ENCODE peak calls at places on chromosome 5, in nine cellular contexts. D is heart left ventricle, L is mesothelial cell of epicardium, O is AG10803, X is glutamatergic neuron, F is AG04450, A is PC-3, P is GM13976, Y is astrocyte. H is an unnamed sample.

GRCh38 chr5:164498393-164498792 is 993.0 kb downstream of the MAT2B start:
- DNase-seq in D (no peak), L (no peak), O (no peak), X (no peak), F (no peak), A (no peak), P (no peak), Y (no peak), H (no peak)

GRCh38 chr5:135221696-135222095 is 177.3 kb downstream of the MACROH2A1 start:
- DNase-seq in D (no peak), L (peak; percentile 13), O (no peak), X (peak; percentile 2), F (no peak), A (no peak), P (no peak), Y (no peak), H (no peak)

GRCh38 chr5:109225695-109226094 is 184.1 kb downstream of the PJA2 start:
- DNase-seq in D (no peak), L (no peak), O (no peak), X (no peak), F (no peak), A (no peak), P (no peak), Y (no peak), H (no peak)

GRCh38 chr5:95908799-95909198 is 52.9 kb downstream of the ELL2 start:
- DNase-seq in D (no peak), L (no peak), O (no peak), X (no peak), F (no peak), A (peak; percentile 61), P (no peak), Y (no peak), H (no peak)

GRCh38 chr5:139767960-139768359 is 27.6 kb upstream of the PSD2 start:
- DNase-seq in D (peak; percentile 49), L (no peak), O (no peak), X (no peak), F (no peak), A (no peak), P (no peak), Y (no peak), H (no peak)

GRCh38 chr5:78076351-78076750 is 218.1 kb downstream of the AP3B1 start:
- DNase-seq in D (no peak), L (no peak), O (no peak), X (no peak), F (no peak), A (no peak), P (no peak), Y (peak; percentile 2), H (no peak)

GRCh38 chr5:155402927-155403645 is 389.5 kb downstream of the KIF4B start:
- DNase-seq in D (no peak), L (no peak), O (no peak), X (no peak), F (no peak), A (no peak), P (no peak), Y (no peak), H (no peak)

GRCh38 chr5:56815657-56816545 is 552 bp downstream of the MAP3K1 start:
- DNase-seq in D (peak; percentile 41), L (peak; percentile 56), O (peak; percentile 40), X (peak; percentile 62), F (no peak), A (no peak), P (peak; percentile 63), Y (peak; percentile 25), H (no peak)

GRCh38 chr5:66518753-66519152 is 77.4 kb upstream of the MAST4 start:
- DNase-seq in D (no peak), L (no peak), O (no peak), X (no peak), F (no peak), A (no peak), P (no peak), Y (peak; percentile 51), H (peak; percentile 54)

GRCh38 chr5:147748590-147748989 is 33.9 kb downstream of the JAKMIP2 start:
- DNase-seq in D (no peak), L (no peak), O (no peak), X (no peak), F (no peak), A (no peak), P (no peak), Y (no peak), H (no peak)

GRCh38 chr5:143244000-143244736 is 159.3 kb downstream of the NR3C1 start:
- DNase-seq in D (peak; percentile 67), L (no peak), O (peak; percentile 99), X (no peak), F (peak; percentile 92), A (peak; percentile 95), P (no peak), Y (peak; percentile 98), H (peak; percentile 82)

DNA sequence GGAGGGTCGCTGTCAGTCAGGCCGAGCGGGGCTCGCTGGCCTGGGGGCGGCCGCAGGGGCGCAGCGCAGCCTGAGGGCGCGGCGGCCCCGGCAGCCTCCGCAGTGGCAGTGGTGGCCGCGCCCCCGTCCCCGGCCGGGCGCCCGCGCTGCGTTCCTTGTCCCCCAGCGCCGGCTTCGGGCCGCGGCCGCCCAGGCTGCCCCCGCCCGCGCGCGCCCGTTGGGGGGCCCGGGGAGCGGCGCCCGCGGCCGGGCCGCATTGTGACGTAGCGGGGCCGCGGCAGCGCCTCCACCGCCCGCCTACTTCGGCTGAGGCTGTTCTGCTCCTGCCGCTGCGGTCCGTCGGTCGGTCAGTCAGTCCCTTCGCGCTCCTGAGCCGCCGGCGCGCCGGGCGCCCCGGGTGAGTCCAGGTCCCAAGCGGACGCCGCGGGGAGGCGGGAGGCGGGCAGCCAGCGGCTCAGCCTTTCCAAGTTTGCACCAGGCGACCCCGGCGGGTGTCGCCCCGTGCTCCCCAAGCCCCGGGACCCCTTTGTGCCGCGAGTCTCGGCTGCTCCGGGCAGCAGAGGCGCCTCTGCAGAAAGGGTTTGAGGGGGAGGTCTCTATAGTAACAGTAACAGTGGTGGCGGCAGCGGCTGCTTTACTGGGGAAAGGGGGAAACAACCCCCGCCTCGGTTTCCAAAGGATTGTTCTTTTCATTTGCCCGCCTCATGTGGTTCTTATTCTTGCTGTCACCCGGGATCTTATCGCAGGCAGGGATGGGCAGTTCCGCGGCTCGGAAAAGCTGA is at the start of gene SNCAIP:
- DNase-seq in D (peak; percentile 54), L (peak; percentile 72), O (peak; percentile 41), X (peak; percentile 66), F (no peak), A (peak; percentile 5), P (peak; percentile 69), Y (peak; percentile 43), H (no peak)
- TF ChIP-seq CTCF in D (no peak), L (no peak), O (no peak), X (no peak), F (no peak), A (no peak), P (no peak), Y (no peak), H (no peak)

DNA sequence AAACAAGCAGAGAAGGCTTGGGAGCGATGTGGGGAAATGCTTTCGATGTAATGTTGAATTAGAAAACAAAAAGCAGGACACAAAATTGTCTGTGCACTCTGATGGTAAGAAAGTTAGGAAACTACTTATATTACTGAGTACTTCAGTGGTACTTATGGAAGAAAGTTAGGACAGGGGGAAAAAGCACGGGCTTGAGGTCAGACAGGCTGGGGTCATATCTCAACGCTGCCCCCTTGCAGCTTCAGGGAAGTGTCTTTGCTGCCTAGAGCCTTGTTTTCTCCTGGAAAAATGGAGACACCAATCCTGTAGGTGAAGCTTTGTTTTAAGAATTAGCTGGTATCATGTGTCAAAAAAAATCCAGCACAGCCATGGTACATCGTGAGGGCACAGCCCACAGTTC is 23.0 kb downstream of the NEURL1B start:
- DNase-seq in D (no peak), L (no peak), O (no peak), X (no peak), F (no peak), A (no peak), P (no peak), Y (no peak), H (no peak)
- TF ChIP-seq CTCF in D (no peak), L (no peak), O (no peak), X (no peak), F (no peak), A (no peak), P (no peak), Y (no peak), H (no peak)

GRCh38 chr5:24110019-24110615 is 534.7 kb downstream of the CDH10 start:
- DNase-seq in D (no peak), L (no peak), O (peak; percentile 0), X (no peak), F (no peak), A (peak; percentile 72), P (peak; percentile 5), Y (peak; percentile 1), H (peak; percentile 10)
- TF ChIP-seq CTCF in D (peak; percentile 46), L (no peak), O (peak; percentile 48), X (peak; percentile 37), F (no peak), A (peak; percentile 94), P (peak; percentile 7), Y (peak; percentile 32), H (peak; percentile 78)

GRCh38 chr5:119743927-119744326 is 114.6 kb downstream of the FAM170A start:
- DNase-seq in D (no peak), L (no peak), O (peak; percentile 3), X (no peak), F (no peak), A (peak; percentile 65), P (peak; percentile 63), Y (no peak), H (no peak)
- TF ChIP-seq CTCF in D (peak; percentile 10), L (peak; percentile 35), O (no peak), X (peak; percentile 72), F (peak; percentile 17), A (peak; percentile 70), P (peak; percentile 48), Y (peak; percentile 28), H (peak; percentile 48)

H was measured in retinal pigment epithelial cell.